ENCODE peak calls at places on chromosomes 3 and 15, in ten cellular contexts. C, U, T, G, B, X, N, M, A and V are unnamed samples.

GRCh38 chr15:52103217-52104207 is 9.1 kb downstream of the BCL2L10 start:
- DNase-seq in C (no peak), U (no peak), T (peak; percentile 93), G (no peak), B (peak; percentile 98), X (no peak), N (no peak), M (no peak), A (no peak), V (peak; percentile 79)

GRCh38 chr3:164186095-164186494 is 892.2 kb downstream of the SI start:
- DNase-seq in C (no peak), U (no peak), T (no peak), G (no peak), B (no peak), X (no peak), N (no peak), M (no peak), A (no peak), V (no peak)

GRCh38 chr15:82832601-82833209 is 23.3 kb downstream of the WHAMM start:
- DNase-seq in C (no peak), U (no peak), T (peak; percentile 87), G (no peak), B (peak; percentile 95), X (no peak), N (no peak), M (peak; percentile 27), A (no peak), V (peak; percentile 71)

GRCh38 chr3:111493276-111493675 is 48.7 kb upstream of the CD96 start:
- DNase-seq in C (no peak), U (no peak), T (no peak), G (no peak), B (no peak), X (no peak), N (no peak), M (no peak), A (no peak), V (no peak)

GRCh38 chr15:70093481-70094309 is 4.0 kb downstream of the TLE3 start:
- DNase-seq in C (peak; percentile 85), U (no peak), T (peak; percentile 29), G (peak; percentile 96), B (peak; percentile 56), X (no peak), N (no peak), M (no peak), A (no peak), V (no peak)

GRCh38 chr3:193665370-193665989 is 72.5 kb downstream of the OPA1 start:
- DNase-seq in C (no peak), U (no peak), T (peak; percentile 50), G (peak; percentile 59), B (peak; percentile 59), X (no peak), N (no peak), M (no peak), A (no peak), V (peak; percentile 29)

GRCh38 chr3:65843732-65844131 is 195.0 kb downstream of the MAGI1 start:
- DNase-seq in C (no peak), U (no peak), T (no peak), G (no peak), B (no peak), X (no peak), N (no peak), M (no peak), A (no peak), V (no peak)

GRCh38 chr15:25882466-25882865 is 19.3 kb upstream of the ATP10A start:
- DNase-seq in C (no peak), U (no peak), T (no peak), G (no peak), B (no peak), X (no peak), N (no peak), M (no peak), A (no peak), V (no peak)

GRCh38 chr3:190378240-190378891 is 9.6 kb upstream of the CLDN16 start:
- DNase-seq in C (no peak), U (no peak), T (peak; percentile 85), G (no peak), B (peak; percentile 89), X (no peak), N (no peak), M (no peak), A (no peak), V (peak; percentile 51)

GRCh38 chr3:24502690-24503089 is 8.0 kb upstream of the THRB start:
- DNase-seq in C (no peak), U (no peak), T (peak; percentile 57), G (no peak), B (peak; percentile 56), X (no peak), N (no peak), M (no peak), A (peak; percentile 49), V (peak; percentile 82)

GRCh38 chr3:147132168-147132567 is 274.2 kb downstream of the ZIC4 start:
- DNase-seq in C (no peak), U (no peak), T (no peak), G (no peak), B (no peak), X (no peak), N (no peak), M (no peak), A (no peak), V (no peak)

GRCh38 chr3:170222647-170223541 is 670 bp downstream of the PRKCI start:
- DNase-seq in C (peak; percentile 34), U (peak; percentile 14), T (peak; percentile 16), G (peak; percentile 64), B (peak; percentile 58), X (peak; percentile 30), N (peak; percentile 1), M (peak; percentile 72), A (no peak), V (peak; percentile 26)

GRCh38 chr3:144426366-144426765 is 454.7 kb downstream of the DIPK2A start:
- DNase-seq in C (no peak), U (no peak), T (no peak), G (no peak), B (no peak), X (no peak), N (no peak), M (no peak), A (no peak), V (no peak)

GRCh38 chr3:120170223-120170622 is 76.0 kb upstream of the GSK3B start:
- DNase-seq in C (no peak), U (no peak), T (peak; percentile 84), G (no peak), B (peak; percentile 95), X (no peak), N (no peak), M (no peak), A (no peak), V (peak; percentile 88)

GRCh38 chr15:38696120-38696727 is 131.6 kb upstream of the RASGRP1 start:
- DNase-seq in C (peak; percentile 31), U (peak; percentile 55), T (peak; percentile 57), G (no peak), B (peak; percentile 73), X (no peak), N (peak; percentile 58), M (no peak), A (peak; percentile 89), V (peak; percentile 72)

GRCh38 chr15:92683511-92683834 is 27.9 kb upstream of the FAM174B start:
- DNase-seq in C (peak; percentile 72), U (no peak), T (peak; percentile 22), G (no peak), B (peak; percentile 37), X (peak; percentile 16), N (no peak), M (no peak), A (no peak), V (peak; percentile 62)

GRCh38 chr3:187739561-187740445 is 5.5 kb downstream of the BCL6 start:
- DNase-seq in C (peak; percentile 78), U (peak; percentile 69), T (peak; percentile 90), G (peak; percentile 24), B (peak; percentile 92), X (peak; percentile 87), N (peak; percentile 68), M (peak; percentile 85), A (no peak), V (peak; percentile 91)

GRCh38 chr15:26260517-26261133 is 397.5 kb upstream of the ATP10A start:
- DNase-seq in C (no peak), U (no peak), T (peak; percentile 50), G (peak; percentile 4), B (peak; percentile 58), X (no peak), N (peak; percentile 5), M (peak; percentile 82), A (peak; percentile 15), V (peak; percentile 16)

GRCh38 chr15:65851981-65852380 is 17.3 kb upstream of the RAB11A start:
- DNase-seq in C (no peak), U (no peak), T (no peak), G (no peak), B (no peak), X (no peak), N (no peak), M (no peak), A (no peak), V (no peak)